ENCODE peak calls at places on chromosomes 1 and 21, in five cellular contexts. N is AG09309, V is heart left ventricle, A is colonic mucosa, O is fibroblast of mammary gland. J is an unnamed sample.

GRCh38 chr1:49225464-49225863 is 448.8 kb upstream of the BEND5 start:
- DNase-seq in N (no peak), V (no peak), A (no peak), O (no peak), J (no peak)

GRCh38 chr21:42350271-42350885 is 416 bp downstream of the TFF2 start:
- DNase-seq in N (no peak), V (no peak), A (no peak), O (no peak), J (no peak)

GRCh38 chr1:41241748-41242644 is at the start of gene SCMH1:
- DNase-seq in N (no peak), V (peak), A (peak), O (peak), J (peak)

GRCh38 chr1:21302747-21303715 is 12.8 kb upstream of the ECE1 start:
- DNase-seq in N (peak), V (no peak), A (peak), O (peak), J (peak)

GRCh38 chr1:242847390-242847993 is 323.0 kb upstream of the PLD5 start:
- DNase-seq in N (no peak), V (no peak), A (no peak), O (peak), J (no peak)

GRCh38 chr1:246324711-246325110 is 182.4 kb downstream of the SMYD3 start:
- DNase-seq in N (no peak), V (no peak), A (no peak), O (peak), J (no peak)

GRCh38 chr1:36350659-36351171 is 27.3 kb upstream of the EVA1B start:
- DNase-seq in N (no peak), V (peak), A (no peak), O (peak), J (no peak)

GRCh38 chr1:208513799-208514198 is 269.6 kb upstream of the PLXNA2 start:
- DNase-seq in N (no peak), V (no peak), A (no peak), O (no peak), J (no peak)

GRCh38 chr21:37917612-37918011 is 1.4 kb upstream of the KCNJ6 start:
- DNase-seq in N (no peak), V (no peak), A (no peak), O (peak), J (no peak)

GRCh38 chr1:37475380-37476086 is 1.2 kb downstream of the ZC3H12A start:
- DNase-seq in N (no peak), V (no peak), A (no peak), O (no peak), J (no peak)

GRCh38 chr1:3028531-3029282 is 7.4 kb downstream of the ACTRT2 start:
- DNase-seq in N (no peak), V (no peak), A (no peak), O (no peak), J (no peak)

GRCh38 chr1:38528600-38528999 is 331.0 kb downstream of the RRAGC start:
- DNase-seq in N (no peak), V (no peak), A (no peak), O (no peak), J (no peak)

GRCh38 chr1:14549897-14550635 is 48.4 kb upstream of the KAZN start:
- DNase-seq in N (no peak), V (no peak), A (no peak), O (no peak), J (no peak)

GRCh38 chr1:40651138-40651857 is 14.2 kb downstream of the RIMS3 start:
- DNase-seq in N (no peak), V (no peak), A (peak), O (no peak), J (peak)

GRCh38 chr1:171740987-171741871 is 636 bp downstream of the VAMP4 start:
- DNase-seq in N (no peak), V (peak), A (peak), O (peak), J (peak)

GRCh38 chr1:83673287-83673686 is 325.6 kb downstream of the TTLL7 start:
- DNase-seq in N (no peak), V (no peak), A (no peak), O (peak), J (no peak)

GRCh38 chr1:162210171-162210570 is 140.7 kb downstream of the NOS1AP start:
- DNase-seq in N (no peak), V (no peak), A (no peak), O (no peak), J (no peak)

GRCh38 chr1:41683681-41684500 is 199.4 kb upstream of the EDN2 start:
- DNase-seq in N (no peak), V (peak), A (peak), O (peak), J (no peak)

GRCh38 chr1:235610157-235610556 is 39.4 kb downstream of the GNG4 start:
- DNase-seq in N (no peak), V (no peak), A (no peak), O (no peak), J (no peak)

GRCh38 chr21:43904316-43904925 is 39.4 kb downstream of the AGPAT3 start:
- DNase-seq in N (no peak), V (no peak), A (no peak), O (no peak), J (no peak)
- H3K4me3 ChIP-seq in N (no peak), V (no peak), A (no peak), O (no peak), J (no peak)

GRCh38 chr1:67825596-67825995 is 7.7 kb downstream of the GNG12 start:
- DNase-seq in N (no peak), V (no peak), A (no peak), O (no peak), J (no peak)
- TF ChIP-seq CTCF in N (no peak), V (no peak), A (no peak), O (no peak), J (no peak)

GRCh38 chr1:81832573-81832972 is 31.8 kb downstream of the ADGRL2 start:
- DNase-seq in N (peak), V (no peak), A (no peak), O (peak), J (no peak)

GRCh38 chr1:81834268-81834667 is 33.5 kb downstream of the ADGRL2 start:
- DNase-seq in N (no peak), V (no peak), A (no peak), O (no peak), J (no peak)

GRCh38 chr1:81836007-81836626 is 35.4 kb downstream of the ADGRL2 start:
- DNase-seq in N (no peak), V (no peak), A (no peak), O (peak), J (no peak)

GRCh38 chr1:81833722-81834121 is 33.0 kb downstream of the ADGRL2 start:
- DNase-seq in N (no peak), V (no peak), A (no peak), O (no peak), J (no peak)

GRCh38 chr1:81834921-81835698 is 34.4 kb downstream of the ADGRL2 start:
- DNase-seq in N (no peak), V (no peak), A (no peak), O (peak), J (no peak)
- H3K4me3 ChIP-seq in N (no peak), V (no peak), A (no peak), O (no peak), J (no peak)

GRCh38 chr1:8905582-8906191 is 27.2 kb upstream of the ENO1 start:
- DNase-seq in N (no peak), V (no peak), A (no peak), O (peak), J (no peak)

GRCh38 chr1:8908388-8909151 is 30.1 kb upstream of the ENO1 start:
- DNase-seq in N (no peak), V (no peak), A (no peak), O (peak), J (no peak)

GRCh38 chr1:8903410-8903809 is 24.9 kb upstream of the ENO1 start:
- DNase-seq in N (no peak), V (no peak), A (no peak), O (peak), J (no peak)

GRCh38 chr1:8902765-8903164 is 24.3 kb upstream of the ENO1 start:
- DNase-seq in N (peak), V (no peak), A (no peak), O (peak), J (no peak)

GRCh38 chr1:8903908-8904650 is 25.6 kb upstream of the ENO1 start:
- DNase-seq in N (peak), V (no peak), A (no peak), O (peak), J (no peak)
- TF ChIP-seq CTCF in N (no peak), V (no peak), A (no peak), O (no peak), J (no peak)

DNA sequence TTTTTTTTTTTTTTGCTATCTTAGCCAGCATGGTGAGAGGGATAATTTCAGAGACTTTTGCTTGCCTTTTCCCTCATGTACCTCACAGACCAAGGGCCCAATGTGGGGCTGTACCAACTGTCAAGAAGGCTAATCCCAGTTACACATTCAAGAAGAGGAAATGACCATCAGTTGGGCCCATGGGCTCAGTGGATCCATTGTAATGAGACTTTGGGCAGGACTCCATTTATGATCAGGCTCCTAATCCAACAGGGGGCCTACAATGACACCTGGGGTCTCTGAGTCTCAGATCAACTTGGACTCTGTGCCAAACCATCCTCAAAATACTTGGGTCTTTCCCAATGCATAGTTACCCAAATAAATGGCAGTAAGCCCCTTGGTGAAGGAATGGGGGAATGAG is 450.4 kb upstream of the VAMP3 start:
- DNase-seq in N (no peak), V (no peak), A (peak), O (no peak), J (no peak)
- H3K4me3 ChIP-seq in N (no peak), V (no peak), A (no peak), O (no peak), J (no peak)

GRCh38 chr1:209877109-209877764 is 49.5 kb downstream of the UTP25 start:
- DNase-seq in N (no peak), V (no peak), A (no peak), O (no peak), J (no peak)

GRCh38 chr1:209879539-209879938 is 51.8 kb downstream of the UTP25 start:
- DNase-seq in N (no peak), V (no peak), A (no peak), O (peak), J (no peak)

GRCh38 chr1:209876091-209876800 is 48.5 kb downstream of the UTP25 start:
- DNase-seq in N (no peak), V (no peak), A (no peak), O (no peak), J (no peak)

GRCh38 chr1:209873067-209873810 is 45.5 kb downstream of the UTP25 start:
- DNase-seq in N (no peak), V (no peak), A (no peak), O (peak), J (no peak)

GRCh38 chr1:209875510-209875909 is 47.7 kb downstream of the UTP25 start:
- DNase-seq in N (peak), V (no peak), A (no peak), O (peak), J (peak)
- TF ChIP-seq CTCF in N (peak), V (no peak), A (no peak), O (peak), J (no peak)

GRCh38 chr1:202968351-202968750 is 1.3 kb upstream of the CYB5R1 start:
- DNase-seq in N (no peak), V (no peak), A (no peak), O (no peak), J (no peak)
- H3K4me3 ChIP-seq in N (no peak), V (peak), A (no peak), O (no peak), J (no peak)

GRCh38 chr1:7222616-7223015 is 437.4 kb downstream of the CAMTA1 start:
- DNase-seq in N (no peak), V (no peak), A (no peak), O (no peak), J (no peak)

GRCh38 chr1:7223334-7224080 is 438.3 kb downstream of the CAMTA1 start:
- DNase-seq in N (peak), V (no peak), A (no peak), O (peak), J (no peak)

GRCh38 chr1:7225711-7226505 is 440.7 kb downstream of the CAMTA1 start:
- DNase-seq in N (no peak), V (no peak), A (peak), O (no peak), J (no peak)

GRCh38 chr1:7224081-7224534 is 438.9 kb downstream of the CAMTA1 start:
- DNase-seq in N (no peak), V (no peak), A (peak), O (no peak), J (peak)

GRCh38 chr1:7224644-7225043 is 439.4 kb downstream of the CAMTA1 start:
- DNase-seq in N (no peak), V (no peak), A (peak), O (peak), J (peak)
- TF ChIP-seq CTCF in N (no peak), V (peak), A (peak), O (peak), J (no peak)

GRCh38 chr1:156868341-156868740 is 7.7 kb downstream of the NTRK1 start:
- DNase-seq in N (no peak), V (no peak), A (no peak), O (no peak), J (no peak)
- H3K4me3 ChIP-seq in N (no peak), V (no peak), A (no peak), O (no peak), J (no peak)

J was measured in mucosa of descending colon.